ENCODE peak calls at places on chromosomes 12 and 14, in four cellular contexts. One of them, this sample, is unnamed.

GRCh38 chr12:94287245-94287628 is 138.9 kb downstream of the PLXNC1 start:
- DNase-seq in midbrain: no peak
- DNase-seq in activated naive CD8-positive, alpha-beta T cell treated with anti-CD3 and anti-CD28 coated beads, Interleukin-2, amount 50 U/mL, for 16 hours: no peak
- DNase-seq in progenitor cell of endocrine pancreas: no peak
- DNase-seq in this sample: peak

GRCh38 chr12:29253916-29254625 is 105.0 kb downstream of the FAR2 start:
- DNase-seq in progenitor cell of endocrine pancreas: no peak
- DNase-seq in midbrain: no peak
- DNase-seq in activated naive CD8-positive, alpha-beta T cell treated with anti-CD3 and anti-CD28 coated beads, Interleukin-2, amount 50 U/mL, for 16 hours: no peak
- DNase-seq in this sample: no peak

GRCh38 chr14:92670177-92670576 is 78.2 kb downstream of the LGMN start:
- DNase-seq in activated naive CD8-positive, alpha-beta T cell treated with anti-CD3 and anti-CD28 coated beads, Interleukin-2, amount 50 U/mL, for 16 hours: no peak
- DNase-seq in progenitor cell of endocrine pancreas: no peak
- DNase-seq in midbrain: no peak
- DNase-seq in this sample: peak

GRCh38 chr14:68522510-68523325 is 270.1 kb downstream of the ZFP36L1 start:
- DNase-seq in activated naive CD8-positive, alpha-beta T cell treated with anti-CD3 and anti-CD28 coated beads, Interleukin-2, amount 50 U/mL, for 16 hours: no peak
- DNase-seq in progenitor cell of endocrine pancreas: no peak
- DNase-seq in midbrain: no peak
- DNase-seq in this sample: no peak

GRCh38 chr12:58933068-58933681 is 12.9 kb upstream of the LRIG3 start:
- DNase-seq in midbrain: no peak
- DNase-seq in progenitor cell of endocrine pancreas: no peak
- DNase-seq in activated naive CD8-positive, alpha-beta T cell treated with anti-CD3 and anti-CD28 coated beads, Interleukin-2, amount 50 U/mL, for 16 hours: no peak
- DNase-seq in this sample: no peak

GRCh38 chr14:58059121-58059520 is 92.9 kb downstream of the ARMH4 start:
- DNase-seq in activated naive CD8-positive, alpha-beta T cell treated with anti-CD3 and anti-CD28 coated beads, Interleukin-2, amount 50 U/mL, for 16 hours: no peak
- DNase-seq in midbrain: no peak
- DNase-seq in progenitor cell of endocrine pancreas: no peak
- DNase-seq in this sample: no peak

GRCh38 chr12:10453144-10453543 is at the start of gene KLRC1:
- DNase-seq in progenitor cell of endocrine pancreas: no peak
- DNase-seq in midbrain: no peak
- DNase-seq in activated naive CD8-positive, alpha-beta T cell treated with anti-CD3 and anti-CD28 coated beads, Interleukin-2, amount 50 U/mL, for 16 hours: no peak
- DNase-seq in this sample: no peak

GRCh38 chr12:101671157-101671791 is 26.2 kb upstream of the CHPT1 start:
- DNase-seq in midbrain: peak
- DNase-seq in progenitor cell of endocrine pancreas: no peak
- DNase-seq in activated naive CD8-positive, alpha-beta T cell treated with anti-CD3 and anti-CD28 coated beads, Interleukin-2, amount 50 U/mL, for 16 hours: no peak
- DNase-seq in this sample: peak

GRCh38 chr14:61196034-61196433 is 85.1 kb downstream of the TMEM30B start:
- DNase-seq in midbrain: no peak
- DNase-seq in progenitor cell of endocrine pancreas: no peak
- DNase-seq in activated naive CD8-positive, alpha-beta T cell treated with anti-CD3 and anti-CD28 coated beads, Interleukin-2, amount 50 U/mL, for 16 hours: no peak
- DNase-seq in this sample: no peak

GRCh38 chr14:68497016-68497415 is 295.9 kb downstream of the ZFP36L1 start:
- DNase-seq in activated naive CD8-positive, alpha-beta T cell treated with anti-CD3 and anti-CD28 coated beads, Interleukin-2, amount 50 U/mL, for 16 hours: no peak
- DNase-seq in progenitor cell of endocrine pancreas: no peak
- DNase-seq in midbrain: no peak
- DNase-seq in this sample: no peak

GRCh38 chr12:14772946-14773345 is 30.3 kb downstream of the WBP11 start:
- DNase-seq in progenitor cell of endocrine pancreas: no peak
- DNase-seq in midbrain: no peak
- DNase-seq in activated naive CD8-positive, alpha-beta T cell treated with anti-CD3 and anti-CD28 coated beads, Interleukin-2, amount 50 U/mL, for 16 hours: no peak
- DNase-seq in this sample: no peak

GRCh38 chr12:123038486-123038885 is 58.0 kb downstream of the ARL6IP4 start:
- DNase-seq in activated naive CD8-positive, alpha-beta T cell treated with anti-CD3 and anti-CD28 coated beads, Interleukin-2, amount 50 U/mL, for 16 hours: no peak
- DNase-seq in midbrain: no peak
- DNase-seq in progenitor cell of endocrine pancreas: no peak
- DNase-seq in this sample: no peak

GRCh38 chr14:95303552-95303951 is 16.2 kb downstream of the CLMN start:
- DNase-seq in activated naive CD8-positive, alpha-beta T cell treated with anti-CD3 and anti-CD28 coated beads, Interleukin-2, amount 50 U/mL, for 16 hours: no peak
- DNase-seq in midbrain: peak
- DNase-seq in progenitor cell of endocrine pancreas: no peak
- DNase-seq in this sample: no peak

GRCh38 chr12:119181202-119181601 is 2.5 kb downstream of the HSPB8 start:
- DNase-seq in midbrain: no peak
- DNase-seq in progenitor cell of endocrine pancreas: no peak
- DNase-seq in activated naive CD8-positive, alpha-beta T cell treated with anti-CD3 and anti-CD28 coated beads, Interleukin-2, amount 50 U/mL, for 16 hours: no peak
- DNase-seq in this sample: no peak

GRCh38 chr12:57069522-57069921 is 9.1 kb downstream of the NEMP1 start:
- DNase-seq in progenitor cell of endocrine pancreas: no peak
- DNase-seq in activated naive CD8-positive, alpha-beta T cell treated with anti-CD3 and anti-CD28 coated beads, Interleukin-2, amount 50 U/mL, for 16 hours: no peak
- DNase-seq in midbrain: peak
- DNase-seq in this sample: peak

GRCh38 chr14:91167380-91167770 is 53.5 kb downstream of the DGLUCY start:
- DNase-seq in activated naive CD8-positive, alpha-beta T cell treated with anti-CD3 and anti-CD28 coated beads, Interleukin-2, amount 50 U/mL, for 16 hours: no peak
- DNase-seq in progenitor cell of endocrine pancreas: no peak
- DNase-seq in midbrain: no peak
- DNase-seq in this sample: no peak

GRCh38 chr12:90896164-90896563 is 58.8 kb downstream of the CCER1 start:
- DNase-seq in activated naive CD8-positive, alpha-beta T cell treated with anti-CD3 and anti-CD28 coated beads, Interleukin-2, amount 50 U/mL, for 16 hours: no peak
- DNase-seq in midbrain: no peak
- DNase-seq in progenitor cell of endocrine pancreas: no peak
- DNase-seq in this sample: no peak

GRCh38 chr12:27164330-27165045 is 79.6 kb upstream of the STK38L start:
- DNase-seq in midbrain: no peak
- DNase-seq in activated naive CD8-positive, alpha-beta T cell treated with anti-CD3 and anti-CD28 coated beads, Interleukin-2, amount 50 U/mL, for 16 hours: no peak
- DNase-seq in progenitor cell of endocrine pancreas: no peak
- DNase-seq in this sample: no peak

GRCh38 chr14:75022655-75023054 is 19.9 kb downstream of the EIF2B2 start:
- DNase-seq in activated naive CD8-positive, alpha-beta T cell treated with anti-CD3 and anti-CD28 coated beads, Interleukin-2, amount 50 U/mL, for 16 hours: no peak
- DNase-seq in progenitor cell of endocrine pancreas: no peak
- DNase-seq in midbrain: no peak
- DNase-seq in this sample: no peak

GRCh38 chr14:54182419-54183040 is 214.3 kb upstream of the CDKN3 start:
- DNase-seq in activated naive CD8-positive, alpha-beta T cell treated with anti-CD3 and anti-CD28 coated beads, Interleukin-2, amount 50 U/mL, for 16 hours: no peak
- DNase-seq in progenitor cell of endocrine pancreas: no peak
- DNase-seq in midbrain: no peak
- DNase-seq in this sample: no peak

GRCh38 chr12:117333331-117334000 is 28.0 kb downstream of the NOS1 start:
- DNase-seq in midbrain: no peak
- DNase-seq in activated naive CD8-positive, alpha-beta T cell treated with anti-CD3 and anti-CD28 coated beads, Interleukin-2, amount 50 U/mL, for 16 hours: no peak
- DNase-seq in progenitor cell of endocrine pancreas: no peak
- DNase-seq in this sample: no peak

This sample was measured in small intestine.